ENCODE peak calls at places on chromosomes 1 and 21, in six cellular contexts. A, Y, C, K, N and J are unnamed samples.

GRCh38 chr1:186304982-186305949 is 69.8 kb downstream of the TPR start:
- DNase-seq in A (peak; percentile 53), Y (no peak), C (peak; percentile 47), K (no peak), N (peak; percentile 28), J (peak; percentile 53)

GRCh38 chr21:46255758-46256337 is 27.3 kb upstream of the LSS start:
- DNase-seq in A (no peak), Y (no peak), C (no peak), K (no peak), N (no peak), J (no peak)

GRCh38 chr1:161096514-161096913 is 1.6 kb upstream of the KLHDC9 start:
- DNase-seq in A (no peak), Y (no peak), C (no peak), K (no peak), N (no peak), J (no peak)

GRCh38 chr1:55246896-55247295 is 31.7 kb upstream of the USP24 start:
- DNase-seq in A (no peak), Y (no peak), C (no peak), K (no peak), N (no peak), J (no peak)

GRCh38 chr1:216502528-216503162 is 79.4 kb upstream of the USH2A start:
- DNase-seq in A (no peak), Y (no peak), C (peak; percentile 60), K (peak; percentile 7), N (no peak), J (no peak)

GRCh38 chr1:172946814-172947507 is 103.8 kb downstream of the TNFSF18 start:
- DNase-seq in A (no peak), Y (no peak), C (no peak), K (no peak), N (no peak), J (peak; percentile 31)

GRCh38 chr1:234584926-234585325 is 25.1 kb downstream of the IRF2BP2 start:
- DNase-seq in A (no peak), Y (no peak), C (peak; percentile 47), K (no peak), N (no peak), J (no peak)

GRCh38 chr1:201359873-201360210 is 17.6 kb downstream of the TNNT2 start:
- DNase-seq in A (no peak), Y (no peak), C (no peak), K (no peak), N (no peak), J (no peak)

GRCh38 chr1:24248859-24249258 is 61.8 kb upstream of the IFNLR1 start:
- DNase-seq in A (no peak), Y (no peak), C (no peak), K (no peak), N (no peak), J (no peak)

GRCh38 chr1:218946147-218946546 is 227.5 kb upstream of the LYPLAL1 start:
- DNase-seq in A (no peak), Y (no peak), C (no peak), K (no peak), N (peak; percentile 2), J (peak; percentile 25)

GRCh38 chr1:227945891-227946623 is 1.7 kb downstream of the WNT9A start:
- DNase-seq in A (peak; percentile 42), Y (no peak), C (peak; percentile 25), K (no peak), N (peak; percentile 34), J (peak; percentile 60)

GRCh38 chr1:221850788-221851187 is 108.9 kb upstream of the DUSP10 start:
- DNase-seq in A (no peak), Y (no peak), C (no peak), K (no peak), N (no peak), J (no peak)

GRCh38 chr1:57848406-57848805 is 424.5 kb upstream of the DAB1 start:
- DNase-seq in A (no peak), Y (no peak), C (no peak), K (no peak), N (no peak), J (no peak)

GRCh38 chr1:93820554-93821411 is 58.2 kb downstream of the DNTTIP2 start:
- DNase-seq in A (no peak), Y (no peak), C (no peak), K (no peak), N (no peak), J (no peak)

GRCh38 chr1:112818990-112819689 is 104.0 kb upstream of the PPM1J start:
- DNase-seq in A (peak; percentile 67), Y (no peak), C (no peak), K (no peak), N (no peak), J (no peak)

GRCh38 chr1:4485398-4485797 is 169.0 kb upstream of the AJAP1 start:
- DNase-seq in A (no peak), Y (no peak), C (peak; percentile 41), K (no peak), N (no peak), J (no peak)

GRCh38 chr1:101566883-101567538 is 330.2 kb downstream of the S1PR1 start:
- DNase-seq in A (no peak), Y (no peak), C (no peak), K (no peak), N (no peak), J (no peak)

GRCh38 chr1:201267481-201268229 is 15.7 kb upstream of the PKP1 start:
- DNase-seq in A (no peak), Y (no peak), C (no peak), K (no peak), N (no peak), J (peak; percentile 68)

GRCh38 chr1:235766794-235767285 is 99.9 kb downstream of the LYST start:
- DNase-seq in A (no peak), Y (no peak), C (no peak), K (no peak), N (no peak), J (no peak)

GRCh38 chr1:112735752-112736151 is 20.6 kb upstream of the PPM1J start:
- DNase-seq in A (no peak), Y (no peak), C (no peak), K (no peak), N (no peak), J (peak; percentile 23)

GRCh38 chr1:227325195-227325594 is 6.9 kb upstream of the CDC42BPA start:
- DNase-seq in A (no peak), Y (no peak), C (no peak), K (no peak), N (no peak), J (no peak)

GRCh38 chr1:245704341-245704740 is 549.6 kb downstream of the KIF26B start:
- DNase-seq in A (no peak), Y (no peak), C (no peak), K (no peak), N (no peak), J (no peak)

GRCh38 chr1:220775238-220775853 is 11.4 kb upstream of the MTARC1 start:
- DNase-seq in A (peak; percentile 65), Y (no peak), C (peak; percentile 56), K (no peak), N (peak; percentile 16), J (peak; percentile 47)

GRCh38 chr1:217562229-217562878 is 68.5 kb downstream of the GPATCH2 start:
- DNase-seq in A (no peak), Y (no peak), C (no peak), K (no peak), N (peak; percentile 11), J (peak; percentile 25)

GRCh38 chr21:17828223-17828622 is 9.1 kb upstream of the C21orf91 start:
- DNase-seq in A (no peak), Y (no peak), C (no peak), K (no peak), N (no peak), J (no peak)

GRCh38 chr1:164611754-164612642 is 53.0 kb downstream of the PBX1 start:
- DNase-seq in A (no peak), Y (no peak), C (peak; percentile 16), K (no peak), N (peak; percentile 90), J (peak; percentile 73)
- TF ChIP-seq CHD2 in A (no peak), Y (no peak), C (no peak), K (no peak), N (no peak), J (no peak)

GRCh38 chr1:27538793-27539192 is 48.8 kb upstream of the WASF2 start:
- DNase-seq in A (no peak), Y (no peak), C (no peak), K (no peak), N (no peak), J (peak; percentile 50)

GRCh38 chr1:27536004-27536757 is 46.2 kb upstream of the WASF2 start:
- DNase-seq in A (no peak), Y (no peak), C (peak; percentile 63), K (no peak), N (no peak), J (no peak)

GRCh38 chr1:27532119-27532695 is 42.2 kb upstream of the WASF2 start:
- DNase-seq in A (no peak), Y (no peak), C (no peak), K (no peak), N (no peak), J (no peak)

GRCh38 chr1:27536767-27537166 is 46.8 kb upstream of the WASF2 start:
- DNase-seq in A (no peak), Y (no peak), C (peak; percentile 93), K (no peak), N (no peak), J (peak; percentile 46)

GRCh38 chr1:27535386-27535785 is 45.4 kb upstream of the WASF2 start:
- DNase-seq in A (no peak), Y (no peak), C (no peak), K (no peak), N (no peak), J (no peak)
- TF ChIP-seq CHD2 in A (no peak), Y (no peak), C (no peak), K (no peak), N (no peak), J (no peak)

GRCh38 chr1:53449693-53450092 is 9.5 kb upstream of the DMRTB1 start:
- DNase-seq in A (no peak), Y (no peak), C (no peak), K (no peak), N (no peak), J (no peak)

GRCh38 chr1:53447413-53447812 is 11.8 kb upstream of the DMRTB1 start:
- DNase-seq in A (no peak), Y (no peak), C (no peak), K (no peak), N (no peak), J (no peak)

GRCh38 chr1:53450225-53450624 is 9.0 kb upstream of the DMRTB1 start:
- DNase-seq in A (peak; percentile 58), Y (no peak), C (peak; percentile 62), K (no peak), N (no peak), J (no peak)

GRCh38 chr1:53448241-53448841 is 10.9 kb upstream of the DMRTB1 start:
- DNase-seq in A (no peak), Y (no peak), C (no peak), K (peak; percentile 47), N (no peak), J (no peak)

GRCh38 chr1:53449026-53449425 is 10.2 kb upstream of the DMRTB1 start:
- DNase-seq in A (no peak), Y (no peak), C (no peak), K (no peak), N (no peak), J (no peak)
- TF ChIP-seq CHD2 in A (no peak), Y (no peak), C (no peak), K (no peak), N (no peak), J (no peak)

DNA sequence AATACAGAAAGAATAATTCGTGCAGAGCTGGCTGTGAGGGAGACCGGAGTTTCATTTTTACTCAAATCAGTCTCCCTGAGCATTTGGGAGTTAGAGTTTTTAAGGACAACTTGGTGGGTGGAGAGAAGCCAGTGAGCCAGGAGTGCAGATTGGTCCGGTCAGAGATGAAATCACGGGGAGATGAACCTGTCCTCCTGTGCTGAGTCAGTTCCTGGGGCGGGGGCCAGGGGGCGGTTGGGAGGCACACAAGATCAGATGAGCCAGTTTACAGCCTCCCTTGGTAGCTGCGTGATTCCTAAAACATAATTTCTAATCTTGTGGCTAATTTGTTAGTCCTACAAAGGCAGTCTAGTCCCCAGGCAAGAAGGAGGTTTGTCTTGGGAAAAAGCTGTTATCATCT is 1267.9 kb downstream of the AMY1C start:
- DNase-seq in A (no peak), Y (no peak), C (no peak), K (no peak), N (no peak), J (no peak)
- TF ChIP-seq CHD2 in A (no peak), Y (no peak), C (no peak), K (no peak), N (no peak), J (no peak)